ENCODE peak calls at places on chromosomes 3 and 15, in five cellular contexts. W, I, K, F and R are unnamed samples.

GRCh38 chr3:83738202-83738601 is 1220.6 kb upstream of the CADM2 start:
- DNase-seq in W (no peak), I (no peak), K (no peak), F (no peak), R (no peak)

GRCh38 chr3:64216706-64217105 is 8.6 kb downstream of the PRICKLE2 start:
- DNase-seq in W (no peak), I (no peak), K (no peak), F (no peak), R (no peak)

GRCh38 chr15:88664151-88664778 is 25.4 kb downstream of the ISG20 start:
- DNase-seq in W (peak; percentile 29), I (no peak), K (peak; percentile 73), F (no peak), R (no peak)

GRCh38 chr3:167102071-167102470 is 278.0 kb downstream of the ZBBX start:
- DNase-seq in W (no peak), I (no peak), K (peak; percentile 6), F (no peak), R (no peak)

GRCh38 chr3:49602877-49603411 is 48.7 kb downstream of the BSN start:
- DNase-seq in W (peak; percentile 57), I (no peak), K (no peak), F (no peak), R (no peak)

GRCh38 chr3:98971183-98971681 is 69.7 kb upstream of the DCBLD2 start:
- DNase-seq in W (no peak), I (no peak), K (no peak), F (no peak), R (no peak)

GRCh38 chr3:54131026-54131605 is 8.8 kb downstream of the CACNA2D3 start:
- DNase-seq in W (no peak), I (no peak), K (no peak), F (no peak), R (no peak)

GRCh38 chr3:53169045-53169831 is 8.2 kb downstream of the PRKCD start:
- DNase-seq in W (no peak), I (no peak), K (peak; percentile 53), F (no peak), R (no peak)

GRCh38 chr3:119782435-119782834 is 534 bp downstream of the NR1I2 start:
- DNase-seq in W (no peak), I (no peak), K (no peak), F (no peak), R (no peak)

GRCh38 chr15:42921049-42921731 is 612 bp upstream of the TTBK2 start:
- DNase-seq in W (peak; percentile 22), I (peak; percentile 34), K (peak; percentile 40), F (peak; percentile 11), R (no peak)

GRCh38 chr3:117398166-117398954 is 688.8 kb downstream of the TUSC7 start:
- DNase-seq in W (no peak), I (no peak), K (no peak), F (no peak), R (peak; percentile 36)

GRCh38 chr3:72018339-72018984 is 233.5 kb upstream of the PROK2 start:
- DNase-seq in W (no peak), I (no peak), K (no peak), F (no peak), R (no peak)

GRCh38 chr3:57402675-57403074 is 110.2 kb upstream of the ASB14 start:
- DNase-seq in W (no peak), I (no peak), K (no peak), F (no peak), R (no peak)

GRCh38 chr3:171565671-171566070 is 105.5 kb upstream of the TNIK start:
- DNase-seq in W (no peak), I (no peak), K (no peak), F (no peak), R (no peak)

GRCh38 chr15:25170113-25170731 is 215.4 kb downstream of the SNRPN start:
- DNase-seq in W (no peak), I (no peak), K (no peak), F (peak; percentile 3), R (no peak)

GRCh38 chr3:31240894-31241293 is 291.8 kb upstream of the STT3B start:
- DNase-seq in W (no peak), I (no peak), K (no peak), F (no peak), R (no peak)

GRCh38 chr15:45521596-45522167 is 873 bp downstream of the SLC30A4 start:
- DNase-seq in W (no peak), I (peak; percentile 26), K (peak; percentile 25), F (no peak), R (no peak)

GRCh38 chr3:187000711-187001151 is 70.4 kb downstream of the ST6GAL1 start:
- DNase-seq in W (no peak), I (peak; percentile 33), K (peak; percentile 92), F (no peak), R (no peak)

GRCh38 chr3:43317461-43318316 is 31.3 kb downstream of the SNRK start:
- DNase-seq in W (no peak), I (no peak), K (no peak), F (no peak), R (no peak)

GRCh38 chr3:59334585-59334984 is 284.8 kb upstream of the CFAP20DC start:
- DNase-seq in W (no peak), I (no peak), K (no peak), F (no peak), R (no peak)

GRCh38 chr15:89243046-89243690 is 611 bp upstream of the FANCI start:
- DNase-seq in W (no peak), I (peak; percentile 19), K (no peak), F (no peak), R (no peak)

GRCh38 chr15:31265090-31265870 is 61.4 kb upstream of the KLF13 start:
- DNase-seq in W (no peak), I (peak; percentile 60), K (peak; percentile 84), F (no peak), R (no peak)

GRCh38 chr3:197151562-197151961 is 121.9 kb upstream of the MELTF start:
- DNase-seq in W (no peak), I (no peak), K (no peak), F (no peak), R (no peak)

GRCh38 chr15:32956006-32956405 is 238.2 kb downstream of the GREM1 start:
- DNase-seq in W (no peak), I (no peak), K (peak; percentile 63), F (peak; percentile 15), R (no peak)
- TF ChIP-seq CTCF in W (no peak), I (peak; percentile 32), K (peak; percentile 91), F (no peak), R (peak; percentile 33)

DNA sequence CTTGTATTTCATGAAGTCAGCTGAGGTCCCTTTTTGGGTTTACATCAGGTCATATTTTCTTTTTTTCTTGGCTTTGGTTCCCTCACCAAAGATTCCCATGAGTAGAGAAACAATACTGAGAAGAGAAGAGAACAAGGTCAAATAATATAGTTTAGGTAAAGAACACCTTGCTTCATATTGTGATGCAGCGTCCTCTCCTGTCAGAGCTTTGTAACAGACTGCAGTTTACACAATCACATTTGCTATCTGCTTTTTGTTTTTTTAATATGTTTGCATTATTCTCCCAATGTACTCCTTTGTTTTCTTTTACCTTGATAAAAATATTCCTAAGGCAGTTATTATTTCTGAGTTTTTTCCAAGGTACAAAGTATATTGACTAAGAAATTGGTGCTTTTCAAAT is 283.2 kb downstream of the SHOX2 start:
- DNase-seq in W (no peak), I (no peak), K (no peak), F (no peak), R (no peak)
- TF ChIP-seq CTCF in W (no peak), I (no peak), K (no peak), F (no peak), R (no peak)

DNA sequence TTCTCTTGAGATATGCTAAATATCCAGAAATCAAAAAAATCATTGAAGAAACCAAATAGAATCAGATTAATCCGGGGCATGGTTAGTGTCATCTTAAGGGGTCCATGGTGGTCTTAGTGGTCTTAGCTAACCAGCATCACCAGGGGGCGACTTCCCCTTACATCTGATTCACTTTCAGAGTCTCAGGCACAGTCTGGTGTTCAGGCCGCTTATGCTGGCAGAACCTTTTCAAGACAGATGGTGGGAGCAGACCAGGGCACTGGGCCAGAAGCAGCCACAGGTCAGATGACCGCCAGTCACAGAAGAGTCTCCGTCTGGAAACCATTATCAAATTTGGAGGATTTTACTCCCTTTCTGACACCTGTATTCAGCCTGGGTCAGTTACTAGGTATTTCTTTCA is 365.7 kb downstream of the GBE1 start:
- DNase-seq in W (no peak), I (no peak), K (no peak), F (peak; percentile 11), R (no peak)
- TF ChIP-seq CTCF in W (no peak), I (no peak), K (peak; percentile 45), F (no peak), R (peak; percentile 32)

GRCh38 chr3:79086514-79086913 is 681.3 kb downstream of the ROBO1 start:
- DNase-seq in W (no peak), I (peak; percentile 20), K (peak; percentile 44), F (peak; percentile 67), R (peak; percentile 19)

GRCh38 chr3:79085166-79085565 is 682.6 kb downstream of the ROBO1 start:
- DNase-seq in W (no peak), I (no peak), K (no peak), F (no peak), R (no peak)

DNA sequence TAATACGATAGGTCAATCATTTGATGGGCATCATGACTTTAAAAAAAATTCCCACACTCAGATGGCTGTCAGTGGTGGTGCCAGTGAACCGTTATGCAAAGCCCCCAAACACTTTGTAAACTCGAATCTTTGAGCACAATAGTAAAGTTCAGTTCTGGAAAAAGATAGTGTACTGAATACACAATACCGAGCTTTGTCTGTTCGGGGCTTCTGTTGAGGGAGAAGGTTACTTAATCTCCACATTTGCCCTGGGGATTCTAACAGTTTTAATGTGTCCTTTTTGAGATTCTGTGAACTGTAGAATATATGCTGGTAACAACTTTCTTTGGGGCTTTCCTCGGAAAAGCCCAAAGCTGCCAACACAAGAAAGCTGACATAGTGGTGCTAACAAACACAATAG is 686.5 kb downstream of the ROBO1 start:
- DNase-seq in W (no peak), I (no peak), K (no peak), F (no peak), R (no peak)
- TF ChIP-seq CTCF in W (no peak), I (no peak), K (no peak), F (no peak), R (no peak)